ENCODE peak calls at places on chromosomes 13 and 19, in ten cellular contexts. R, B, K, T, M, J, E, A, S and X are unnamed samples.
A peak's percentile ranks its signal among the peaks of the same experiment; 100 is the strongest.

GRCh38 chr13:34048652-34049051 is 230.7 kb downstream of the RFC3 start:
- DNase-seq in T (no peak), K (no peak), S (no peak), J (no peak), R (no peak), M (no peak), E (no peak), B (no peak), A (no peak), X (no peak)

GRCh38 chr19:10836478-10837325 is 690 bp upstream of the TMED1 start:
- DNase-seq in B (no peak), T (peak; percentile 96), A (no peak), R (peak; percentile 88), K (peak; percentile 92), M (no peak), E (peak; percentile 54), S (peak; percentile 76), J (peak; percentile 75), X (peak; percentile 91)

GRCh38 chr13:113211774-113212173 is 2.4 kb downstream of the CUL4A start:
- DNase-seq in J (no peak), R (no peak), S (no peak), E (no peak), A (no peak), B (no peak), K (no peak), M (no peak), T (peak; percentile 44), X (no peak)

GRCh38 chr19:2775556-2776430 is 7.3 kb downstream of the SGTA start:
- DNase-seq in R (no peak), A (peak; percentile 50), E (no peak), J (peak; percentile 68), S (no peak), M (peak; percentile 35), K (no peak), T (peak; percentile 51), B (peak; percentile 35), X (no peak)

GRCh38 chr19:49512970-49513745 is 697 bp downstream of the FCGRT start:
- DNase-seq in B (peak; percentile 17), J (no peak), S (no peak), T (no peak), A (no peak), K (peak; percentile 83), M (no peak), E (no peak), R (peak; percentile 69), X (no peak)

GRCh38 chr19:48784527-48784926 is 26.3 kb downstream of the BCAT2 start:
- DNase-seq in A (no peak), K (no peak), M (no peak), J (no peak), S (no peak), B (no peak), E (no peak), T (no peak), R (no peak), X (no peak)

GRCh38 chr13:51739403-51740112 is 64.4 kb downstream of the DHRS12 start:
- DNase-seq in B (no peak), J (no peak), S (peak; percentile 34), R (no peak), M (no peak), K (no peak), E (no peak), T (no peak), A (no peak), X (no peak)

GRCh38 chr19:39386557-39386956 is 4.3 kb downstream of the PAF1 start:
- DNase-seq in S (no peak), K (no peak), B (no peak), A (no peak), R (no peak), M (no peak), J (no peak), E (no peak), T (no peak), X (no peak)

GRCh38 chr19:29321116-29321515 is 108.2 kb upstream of the UQCRFS1 start:
- DNase-seq in K (no peak), E (no peak), A (no peak), S (no peak), M (no peak), B (no peak), J (no peak), R (no peak), T (no peak), X (no peak)

GRCh38 chr19:42121666-42122069 is 10.6 kb downstream of the POU2F2 start:
- DNase-seq in K (peak; percentile 85), R (no peak), B (peak; percentile 41), A (peak; percentile 75), M (peak; percentile 88), J (peak; percentile 70), T (peak; percentile 61), S (peak; percentile 33), E (no peak), X (no peak)

GRCh38 chr19:14381689-14382474 is 638 bp downstream of the ADGRE5 start:
- DNase-seq in K (peak; percentile 78), B (peak; percentile 83), R (no peak), E (peak; percentile 76), S (no peak), M (peak; percentile 20), J (peak; percentile 73), T (peak; percentile 73), A (peak; percentile 17), X (no peak)

GRCh38 chr13:106348032-106348431 is 187.4 kb downstream of the EFNB2 start:
- DNase-seq in E (no peak), A (peak; percentile 74), B (no peak), T (no peak), J (no peak), K (no peak), S (no peak), M (peak; percentile 48), R (no peak), X (no peak)

GRCh38 chr13:44263920-44264610 is 109.6 kb upstream of the SERP2 start:
- DNase-seq in J (no peak), E (no peak), S (no peak), B (no peak), K (no peak), T (no peak), M (peak; percentile 20), R (no peak), A (no peak), X (no peak)

GRCh38 chr13:110559429-110559943 is 2.0 kb downstream of the RAB20 start:
- DNase-seq in S (no peak), R (no peak), K (peak; percentile 78), A (peak; percentile 15), T (no peak), M (peak; percentile 62), E (no peak), B (no peak), J (no peak), X (no peak)

GRCh38 chr19:24033962-24034342 is 53.0 kb upstream of the ZNF254 start:
- DNase-seq in K (no peak), S (peak; percentile 21), B (no peak), M (peak; percentile 71), J (peak; percentile 18), E (peak; percentile 16), R (peak; percentile 48), A (peak; percentile 74), T (peak; percentile 67), X (no peak)

GRCh38 chr13:22944378-22944777 is 236.4 kb upstream of the SGCG start:
- DNase-seq in E (no peak), S (no peak), K (no peak), R (no peak), B (no peak), M (no peak), J (no peak), T (no peak), A (no peak), X (no peak)

GRCh38 chr19:41945135-41945766 is 13.9 kb downstream of the RABAC1 start:
- DNase-seq in E (no peak), K (peak; percentile 86), T (no peak), R (no peak), S (no peak), B (peak; percentile 91), A (no peak), J (peak; percentile 86), M (no peak), X (no peak)

GRCh38 chr19:17335575-17335974 is 920 bp upstream of the ANO8 start:
- DNase-seq in B (no peak), A (no peak), M (no peak), E (no peak), T (no peak), S (no peak), R (no peak), J (no peak), K (peak; percentile 19), X (no peak)

GRCh38 chr19:56916528-56916927 is 76.0 kb upstream of the PEG3 start:
- DNase-seq in T (no peak), J (no peak), E (no peak), A (no peak), M (no peak), B (no peak), R (no peak), K (no peak), S (no peak), X (no peak)

GRCh38 chr13:85659493-85659892 is 139.7 kb downstream of the SLITRK6 start:
- DNase-seq in B (no peak), M (peak; percentile 53), S (peak; percentile 16), E (no peak), R (no peak), T (no peak), K (no peak), J (no peak), A (no peak), X (no peak)

GRCh38 chr19:3708207-3708931 is at the start of gene TJP3:
- DNase-seq in B (no peak), T (no peak), R (no peak), E (no peak), A (no peak), J (no peak), M (peak; percentile 39), K (peak; percentile 90), S (no peak), X (no peak)

GRCh38 chr13:50894042-50894441 is 15.5 kb upstream of the RNASEH2B start:
- DNase-seq in A (no peak), J (no peak), T (peak; percentile 45), B (no peak), M (no peak), E (no peak), K (no peak), R (no peak), S (no peak), X (no peak)

GRCh38 chr13:89279374-89279773 is 1608.2 kb downstream of the SLITRK5 start:
- DNase-seq in S (no peak), E (no peak), A (no peak), R (no peak), J (no peak), T (no peak), M (no peak), B (no peak), K (no peak), X (no peak)

GRCh38 chr19:44809856-44810554 is 1.1 kb downstream of the BCAM start:
- DNase-seq in S (no peak), E (no peak), B (no peak), M (no peak), T (no peak), R (no peak), A (no peak), K (no peak), J (no peak), X (no peak)

GRCh38 chr19:18876865-18877264 is 19.1 kb downstream of the CERS1 start:
- DNase-seq in S (no peak), B (no peak), M (no peak), A (no peak), J (no peak), E (no peak), K (no peak), T (no peak), R (no peak), X (no peak)

GRCh38 chr19:58409010-58409790 is 751 bp downstream of the ZNF584 start:
- DNase-seq in K (no peak), R (peak; percentile 40), B (no peak), A (no peak), E (no peak), S (no peak), M (peak; percentile 22), J (no peak), T (peak; percentile 43), X (peak; percentile 27)

GRCh38 chr19:30669329-30670010 is 297.3 kb downstream of the ZNF536 start:
- DNase-seq in T (peak; percentile 36), B (peak; percentile 16), K (no peak), S (no peak), R (no peak), J (peak; percentile 41), A (peak; percentile 32), E (no peak), M (peak; percentile 12), X (peak; percentile 61)

GRCh38 chr13:109101550-109102144 is 472.2 kb downstream of the MYO16 start:
- DNase-seq in M (no peak), R (no peak), S (no peak), E (no peak), B (no peak), J (no peak), K (no peak), T (no peak), A (no peak), X (no peak)